ENCODE peak calls at places on chromosome 1, in ten cellular contexts. B is mammary epithelial cell; Y is CD4-positive, CD25-positive, alpha-beta regulatory T cell; J is CD8-positive, alpha-beta memory T cell; G is heart right ventricle; C is CD8-positive, alpha-beta T cell; S is uterus; V is HCT116; I is right cardiac atrium; E is cardiac muscle cell. W is an unnamed sample. For H3K4me1, the result is how much of the 10 kb centered on the place peaks cover.

GRCh38 chr1:234326493-234327366 is 46.5 kb upstream of the COA6 start:
- DNase-seq in I (peak), E (peak), V (peak), Y (peak), J (peak), S (no peak), B (peak), C (peak), G (peak), W (peak)

GRCh38 chr1:231241751-231242150 is 739 bp downstream of the GNPAT start:
- DNase-seq in C (no peak), I (peak), Y (no peak), V (no peak), B (peak), J (peak), E (peak), S (peak), G (peak), W (no peak)

GRCh38 chr1:171751208-171751607 is 9.3 kb upstream of the VAMP4 start:
- DNase-seq in S (no peak), Y (no peak), I (no peak), V (no peak), B (no peak), C (no peak), E (no peak), J (no peak), G (no peak), W (no peak)

GRCh38 chr1:192977089-192977706 is 82.0 kb downstream of the UCHL5 start:
- DNase-seq in E (peak), S (no peak), C (no peak), J (no peak), V (no peak), Y (no peak), I (no peak), G (no peak), B (no peak), W (no peak)

GRCh38 chr1:119703666-119704450 is 7.9 kb upstream of the PHGDH start:
- DNase-seq in G (no peak), C (no peak), I (no peak), S (no peak), J (no peak), Y (no peak), B (no peak), V (no peak), E (no peak), W (no peak)

GRCh38 chr1:33586111-33586510 is 113.7 kb downstream of the ZSCAN20 start:
- DNase-seq in S (no peak), G (no peak), J (no peak), I (no peak), C (no peak), V (peak), B (peak), Y (no peak), E (no peak), W (no peak)

GRCh38 chr1:151853411-151853930 is at the start of gene THEM5:
- DNase-seq in B (no peak), J (no peak), G (no peak), E (no peak), Y (no peak), C (peak), V (no peak), S (no peak), I (peak), W (no peak)

GRCh38 chr1:199688774-199689173 is 338.7 kb upstream of the NR5A2 start:
- DNase-seq in C (no peak), Y (no peak), V (no peak), I (no peak), S (no peak), G (no peak), E (no peak), B (no peak), J (no peak), W (no peak)

GRCh38 chr1:206489980-206490534 is 17.3 kb upstream of the RASSF5 start:
- DNase-seq in V (no peak), I (peak), E (peak), S (peak), B (peak), Y (peak), C (peak), G (peak), J (peak), W (no peak)

GRCh38 chr1:42979888-42980800 is 21.5 kb upstream of the SLC2A1 start:
- DNase-seq in J (no peak), C (no peak), V (no peak), I (no peak), G (no peak), E (no peak), Y (no peak), B (no peak), S (no peak), W (no peak)

GRCh38 chr1:58874757-58875755 is 91.2 kb upstream of the JUN start:
- DNase-seq in J (no peak), E (no peak), B (peak), G (no peak), Y (no peak), I (peak), C (no peak), V (no peak), S (no peak), W (no peak)

GRCh38 chr1:63004868-63005267 is 220.9 kb downstream of the ATG4C start:
- DNase-seq in I (no peak), G (no peak), S (no peak), V (peak), Y (no peak), J (no peak), B (no peak), E (peak), C (no peak), W (no peak)

GRCh38 chr1:233470738-233471499 is 143.0 kb upstream of the KCNK1 start:
- DNase-seq in C (no peak), J (no peak), V (no peak), E (no peak), B (no peak), G (no peak), I (no peak), S (no peak), Y (no peak), W (no peak)

GRCh38 chr1:225578247-225578646 is 74.7 kb downstream of the ENAH start:
- DNase-seq in G (no peak), Y (no peak), C (no peak), V (no peak), J (no peak), B (no peak), E (no peak), S (no peak), I (no peak), W (no peak)

GRCh38 chr1:151047591-151047924 is at the start of gene C1orf56:
- DNase-seq in B (no peak), G (peak), I (peak), S (peak), J (peak), Y (peak), C (peak), V (no peak), E (peak), W (peak)

GRCh38 chr1:115672224-115673009 is 30.6 kb downstream of the VANGL1 start:
- DNase-seq in V (no peak), I (no peak), Y (no peak), S (no peak), J (no peak), C (no peak), E (no peak), G (no peak), B (no peak), W (no peak)

GRCh38 chr1:58620926-58621325 is 43.9 kb upstream of the TACSTD2 start:
- DNase-seq in E (no peak), B (peak), J (no peak), V (no peak), G (no peak), I (no peak), S (no peak), C (no peak), Y (no peak), W (no peak)

GRCh38 chr1:45926302-45926701 is 122.9 kb downstream of the MAST2 start:
- DNase-seq in S (no peak), J (no peak), G (no peak), I (no peak), V (no peak), B (no peak), E (no peak), Y (no peak), C (no peak), W (no peak)

GRCh38 chr1:234613128-234613875 is 3.3 kb upstream of the IRF2BP2 start:
- DNase-seq in E (no peak), J (peak), I (peak), C (no peak), Y (no peak), V (no peak), G (no peak), S (no peak), B (peak), W (peak)

GRCh38 chr1:181482521-181483083 is 715 bp upstream of the CACNA1E start:
- DNase-seq in J (no peak), G (no peak), I (peak), V (no peak), Y (no peak), S (no peak), E (peak), B (peak), C (no peak), W (no peak)

GRCh38 chr1:23168079-23168461 is 586 bp downstream of the LUZP1 start:
- DNase-seq in Y (no peak), J (no peak), B (no peak), C (peak), S (peak), I (peak), G (peak), E (peak), V (no peak), W (no peak)

GRCh38 chr1:69737527-69738176 is 169.9 kb downstream of the LRRC7 start:
- DNase-seq in B (peak), Y (peak), S (no peak), G (peak), I (no peak), J (no peak), V (peak), C (no peak), E (peak), W (no peak)

GRCh38 chr1:48236716-48237470 is 14.4 kb downstream of the SLC5A9 start:
- DNase-seq in C (no peak), E (peak), Y (peak), G (no peak), I (no peak), V (peak), J (peak), B (peak), S (no peak), W (no peak)

GRCh38 chr1:220189750-220190347 is 82.4 kb downstream of the RAB3GAP2 start:
- DNase-seq in G (no peak), J (peak), S (no peak), E (peak), C (no peak), Y (peak), I (no peak), V (peak), B (peak), W (no peak)

DNA sequence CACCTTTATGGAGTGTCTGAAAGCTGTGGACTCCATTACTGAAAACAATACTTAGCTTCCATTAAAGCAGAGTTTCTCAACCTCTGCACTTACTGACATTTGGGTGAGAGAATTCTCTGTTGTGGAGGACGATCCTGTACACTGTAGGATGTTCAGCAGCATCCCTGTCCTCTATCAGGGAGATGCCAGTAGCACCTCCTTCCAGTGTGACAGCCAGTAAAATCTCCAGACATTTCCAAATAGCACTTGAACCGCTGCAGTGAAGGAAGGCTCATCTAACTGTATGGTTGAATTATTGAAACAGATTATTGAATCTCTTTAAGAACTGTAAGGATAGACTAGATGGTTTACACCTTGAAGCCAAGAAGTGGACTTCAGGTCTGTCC is 3.1 kb downstream of the PRDM2 start:
- DNase-seq in B (no peak), C (no peak), Y (no peak), E (no peak), G (no peak), I (no peak), J (no peak), S (no peak), V (no peak), W (no peak)
- H3K4me1 ChIP-seq in B (under half), C (half or more), Y (half or more), E (under half), G (under half), I (under half), J (under half), S (under half), V (under half), W (under half)

GRCh38 chr1:36122062-36122461 is 3.0 kb downstream of the COL8A2 start:
- DNase-seq in J (no peak), S (no peak), I (no peak), G (no peak), E (no peak), V (no peak), C (no peak), Y (no peak), B (no peak), W (no peak)
- H3K4me1 ChIP-seq in J (under half), S (under half), I (under half), G (under half), E (under half), V (under half), C (under half), Y (under half), B (under half), W (half or more)

GRCh38 chr1:155009742-155010141 is 7.1 kb downstream of the ZBTB7B start:
- DNase-seq in C (no peak), E (no peak), V (no peak), J (no peak), G (no peak), Y (no peak), S (no peak), B (no peak), I (no peak), W (no peak)
- H3K4me1 ChIP-seq in C (half or more), E (under half), V (under half), J (half or more), G (half or more), Y (half or more), S (under half), B (under half), I (under half), W (half or more)

GRCh38 chr1:205434738-205435137 is 12.9 kb upstream of the LEMD1 start:
- DNase-seq in Y (no peak), E (no peak), I (no peak), G (no peak), C (no peak), V (no peak), S (no peak), J (no peak), B (no peak), W (no peak)
- H3K4me1 ChIP-seq in Y (under half), E (under half), I (under half), G (under half), C (under half), V (under half), S (under half), J (under half), B (under half), W (under half)

DNA sequence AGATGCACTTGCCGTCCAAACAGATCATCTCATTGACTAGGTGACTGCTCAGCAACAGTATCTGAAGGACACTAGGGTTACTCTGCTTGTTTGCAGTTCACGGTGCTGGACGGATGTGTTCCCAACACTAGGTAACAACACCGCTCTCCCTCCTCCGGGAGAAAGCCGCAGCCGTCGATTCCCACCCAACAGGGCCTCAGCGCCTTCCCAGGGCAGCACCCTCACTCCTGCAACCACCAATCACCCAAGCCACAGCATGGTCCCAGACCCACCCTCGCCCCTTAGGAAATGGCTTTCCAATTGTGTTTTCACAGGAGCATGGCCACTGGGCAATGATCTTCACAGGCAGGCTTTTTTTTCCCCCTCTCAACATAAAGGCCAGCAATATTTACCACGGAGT is 779 bp downstream of the TLR5 start:
- DNase-seq in J (no peak), G (no peak), Y (no peak), E (no peak), V (no peak), I (no peak), B (no peak), S (no peak), C (no peak), W (no peak)
- H3K4me1 ChIP-seq in J (under half), G (under half), Y (under half), E (under half), V (under half), I (under half), B (under half), S (under half), C (under half), W (under half)

DNA sequence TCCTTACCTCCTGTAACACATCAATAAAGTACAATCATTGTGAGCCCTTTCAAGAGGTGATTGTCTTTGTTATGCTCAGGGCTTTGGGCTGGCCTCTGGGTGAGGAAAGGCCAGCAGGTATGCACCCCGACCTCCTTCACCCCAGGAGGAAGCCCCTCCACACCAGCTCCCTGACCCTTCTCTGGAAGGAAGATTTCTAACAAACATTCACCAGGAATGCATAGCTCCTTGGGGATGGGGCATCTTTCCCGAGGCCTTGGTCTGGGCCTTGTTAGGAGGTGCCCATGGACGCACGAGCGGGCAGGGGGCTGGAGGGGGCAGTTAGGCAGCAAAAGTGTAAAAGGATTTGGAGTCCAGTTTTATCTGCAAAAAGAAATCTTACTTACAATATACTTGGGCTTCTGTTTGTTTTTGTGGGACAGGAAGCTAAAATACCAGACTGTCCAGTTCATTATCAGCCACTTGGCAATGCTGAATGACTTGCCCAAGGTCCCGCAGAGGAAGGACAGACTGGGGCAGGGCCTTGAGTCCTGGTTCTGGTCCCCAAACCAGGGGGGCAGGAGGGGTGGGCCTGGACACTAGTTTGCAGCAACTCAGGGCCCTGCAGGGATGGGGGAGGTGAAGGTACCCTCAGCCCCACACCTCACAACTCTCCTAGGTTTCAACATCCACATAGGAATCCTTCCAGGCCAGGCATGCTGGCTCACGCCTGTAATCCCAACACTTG is 10.1 kb downstream of the ZC3H12A start:
- DNase-seq in S (no peak), B (no peak), Y (no peak), G (no peak), J (no peak), C (no peak), I (peak), V (no peak), E (no peak), W (no peak)
- H3K4me1 ChIP-seq in S (under half), B (half or more), Y (under half), G (under half), J (under half), C (under half), I (under half), V (under half), E (under half), W (half or more)

DNA sequence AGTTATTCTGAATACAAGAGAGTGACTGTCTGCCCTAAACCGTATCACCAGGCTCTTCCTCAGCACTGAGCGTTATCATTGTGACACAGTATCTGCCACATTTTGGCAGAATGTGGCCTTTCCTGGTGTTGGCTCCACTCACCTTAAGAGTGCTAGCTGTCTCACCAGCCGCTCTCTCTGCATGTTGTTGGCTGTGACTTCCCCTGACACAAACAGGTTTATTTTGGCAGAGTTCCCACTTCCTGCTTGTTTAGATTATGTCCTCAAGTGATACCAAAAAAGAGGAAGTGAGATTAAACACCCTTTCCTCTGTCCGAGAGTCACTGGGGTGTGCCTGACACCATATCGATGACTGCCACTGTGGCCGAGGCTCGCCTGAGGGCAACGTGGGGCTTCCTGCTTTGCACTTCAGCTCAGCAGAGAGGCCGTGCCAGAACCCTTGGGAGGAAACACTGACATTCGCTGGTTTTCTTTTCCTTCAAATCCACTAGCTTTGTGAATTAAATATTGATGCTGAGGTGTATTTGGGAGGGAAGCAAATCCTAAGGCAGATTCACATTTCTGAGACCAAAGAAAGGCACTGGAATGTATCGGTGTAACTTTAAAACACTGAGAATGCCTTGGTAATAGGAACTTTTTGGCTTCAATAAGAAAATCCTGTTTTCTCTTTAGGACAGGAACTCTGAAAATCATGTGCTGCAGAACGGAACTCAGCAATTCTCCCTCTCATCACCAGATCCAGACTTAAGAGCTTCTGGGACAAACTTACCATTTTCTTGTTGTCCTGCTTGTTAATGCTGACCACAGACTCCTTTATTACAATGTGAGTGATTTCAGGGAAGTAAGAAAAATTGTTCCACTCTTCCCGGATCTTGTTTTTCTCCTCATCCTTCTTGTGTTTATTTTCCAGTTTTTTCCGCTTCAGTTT is 102.1 kb downstream of the JAK1 start:
- DNase-seq in V (peak), J (peak), S (peak), G (peak), Y (peak), B (no peak), E (no peak), I (peak), C (peak), W (no peak)
- H3K4me1 ChIP-seq in V (under half), J (under half), S (under half), G (under half), Y (under half), B (under half), E (under half), I (under half), C (under half), W (under half)

GRCh38 chr1:243363832-243364231 is 108.0 kb downstream of the SDCCAG8 start:
- DNase-seq in I (no peak), J (no peak), B (no peak), Y (no peak), S (no peak), G (no peak), C (no peak), E (no peak), V (no peak), W (no peak)

GRCh38 chr1:243364330-243364729 is 108.5 kb downstream of the SDCCAG8 start:
- DNase-seq in I (no peak), S (no peak), V (no peak), C (no peak), B (no peak), E (no peak), J (no peak), G (no peak), Y (no peak), W (no peak)

GRCh38 chr1:243367314-243367713 is 111.5 kb downstream of the SDCCAG8 start:
- DNase-seq in Y (no peak), B (no peak), J (no peak), G (no peak), C (no peak), V (no peak), S (no peak), I (no peak), E (no peak), W (no peak)

GRCh38 chr1:243364866-243365265 is 109.0 kb downstream of the SDCCAG8 start:
- DNase-seq in E (no peak), V (no peak), I (no peak), G (no peak), S (no peak), B (no peak), C (no peak), J (no peak), Y (no peak), W (no peak)
- H3K4me1 ChIP-seq in E (under half), V (under half), I (under half), G (under half), S (under half), B (under half), C (under half), J (under half), Y (under half), W (under half)

DNA sequence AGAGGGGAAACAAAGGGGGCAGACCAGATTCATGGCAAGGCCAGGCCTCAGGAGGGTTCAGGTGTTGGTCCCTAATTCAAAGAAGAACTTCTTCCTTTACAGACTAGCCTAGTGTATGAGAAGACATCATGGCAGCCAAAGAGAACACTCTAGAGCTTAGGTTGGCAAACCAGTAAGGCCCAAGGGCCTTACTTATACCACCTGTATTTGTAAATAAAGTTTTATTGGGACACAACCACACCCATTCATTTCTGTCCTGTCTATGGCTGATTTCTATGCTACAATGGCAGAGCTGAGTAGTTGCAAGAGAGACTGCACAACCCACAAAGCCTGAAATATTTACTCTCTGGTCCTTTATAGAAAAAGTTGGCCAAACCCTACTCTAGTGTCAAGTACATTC is 42.3 kb downstream of the SSBP3 start:
- DNase-seq in J (no peak), C (no peak), G (no peak), Y (no peak), S (no peak), V (no peak), E (no peak), I (no peak), B (no peak), W (no peak)
- H3K4me1 ChIP-seq in J (under half), C (under half), G (under half), Y (under half), S (under half), V (under half), E (under half), I (under half), B (under half), W (under half)

W was measured in esophagus muscularis mucosa.